ENCODE peak calls at places on chromosome 5, in four cellular contexts. L is thyroid gland, H is A549, C is ovary. A is an unnamed sample.

GRCh38 chr5:143054480-143054941 is 284.3 kb downstream of the ARHGAP26 start:
- DNase-seq in C (no peak), L (no peak), H (no peak), A (no peak)

GRCh38 chr5:163822548-163822947 is 317.1 kb downstream of the MAT2B start:
- DNase-seq in L (no peak), C (no peak), H (no peak), A (no peak)

GRCh38 chr5:19496056-19496455 is 491.9 kb downstream of the CDH18 start:
- DNase-seq in C (no peak), L (no peak), H (no peak), A (no peak)

GRCh38 chr5:14628346-14628745 is 36.2 kb upstream of the OTULIN start:
- DNase-seq in L (peak; percentile 58), C (peak; percentile 36), H (peak; percentile 53), A (no peak)

GRCh38 chr5:56852228-56853000 is 37.1 kb downstream of the MAP3K1 start:
- DNase-seq in H (no peak), C (no peak), L (no peak), A (no peak)

GRCh38 chr5:133967124-133967523 is 1.3 kb downstream of the C5orf15 start:
- DNase-seq in H (no peak), L (no peak), C (no peak), A (no peak)

GRCh38 chr5:52685621-52686370 is 101.9 kb upstream of the ITGA1 start:
- DNase-seq in L (no peak), C (no peak), H (no peak), A (no peak)

GRCh38 chr5:150515446-150515845 is 7.5 kb downstream of the NDST1 start:
- DNase-seq in H (peak; percentile 62), L (no peak), C (peak; percentile 54), A (no peak)

GRCh38 chr5:131766689-131767088 is 30.1 kb downstream of the FNIP1 start:
- DNase-seq in C (no peak), H (no peak), L (no peak), A (no peak)

GRCh38 chr5:68540798-68541590 is 325.4 kb downstream of the PIK3R1 start:
- DNase-seq in H (no peak), C (no peak), L (no peak), A (no peak)

GRCh38 chr5:68548959-68549676 is 333.6 kb downstream of the PIK3R1 start:
- DNase-seq in C (no peak), L (no peak), H (peak; percentile 94), A (no peak)

GRCh38 chr5:127196042-127196441 is 94.6 kb upstream of the MEGF10 start:
- DNase-seq in L (no peak), H (no peak), C (no peak), A (no peak)

DNA sequence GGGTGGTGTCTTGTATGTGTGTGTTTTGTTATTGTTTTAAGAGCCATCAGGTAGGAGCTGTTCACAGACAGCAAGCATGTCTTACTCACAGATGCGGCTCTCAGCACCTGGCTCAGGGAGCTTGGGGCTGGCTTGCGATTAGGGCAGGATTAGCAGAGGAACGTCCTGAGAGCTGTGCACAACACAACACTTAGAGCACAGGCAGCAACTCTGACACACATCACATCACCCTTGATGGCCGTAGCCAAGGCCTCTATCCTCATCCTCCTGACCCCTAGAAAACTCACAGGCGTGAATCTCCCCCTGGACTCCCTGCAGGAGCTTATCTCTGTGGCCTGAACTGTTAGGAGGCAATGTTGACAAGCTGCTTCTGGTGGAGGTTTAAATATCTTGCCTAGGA is 7.1 kb upstream of the IL17B start:
- DNase-seq in H (no peak), L (no peak), C (no peak), A (no peak)
- TF ChIP-seq POLR2A in H (no peak), L (no peak), C (no peak), A (no peak)

GRCh38 chr5:135208555-135209494 is 174.8 kb upstream of the PITX1 start:
- DNase-seq in C (no peak), H (peak; percentile 60), L (no peak), A (peak; percentile 31)
- TF ChIP-seq CTCF in C (no peak), H (peak; percentile 38), L (no peak), A (no peak)

GRCh38 chr5:89313044-89313443 is 430.1 kb upstream of the MEF2C start:
- DNase-seq in C (no peak), H (no peak), L (no peak), A (no peak)

GRCh38 chr5:89308606-89309040 is 425.6 kb upstream of the MEF2C start:
- DNase-seq in L (no peak), H (no peak), C (no peak), A (no peak)

GRCh38 chr5:89309268-89309667 is 426.3 kb upstream of the MEF2C start:
- DNase-seq in C (no peak), L (no peak), H (no peak), A (no peak)

GRCh38 chr5:89315194-89315593 is 432.2 kb upstream of the MEF2C start:
- DNase-seq in L (no peak), H (no peak), C (peak; percentile 62), A (no peak)

GRCh38 chr5:89313804-89314588 is 431.0 kb upstream of the MEF2C start:
- DNase-seq in L (no peak), H (no peak), C (no peak), A (no peak)
- TF ChIP-seq POLR2A in L (no peak), H (no peak), C (no peak), A (no peak)

GRCh38 chr5:174903333-174903732 is 179.0 kb downstream of the MSX2 start:
- DNase-seq in C (no peak), L (no peak), H (peak; percentile 20), A (no peak)
- TF ChIP-seq CTCF in C (no peak), L (no peak), H (peak; percentile 8), A (no peak)

GRCh38 chr5:179607449-179607931 is 16.0 kb downstream of the HNRNPH1 start:
- DNase-seq in L (no peak), C (no peak), H (no peak), A (no peak)
- TF ChIP-seq POLR2A in L (no peak), C (no peak), H (no peak), A (no peak)

A was measured in stomach.